ENCODE peak calls at places on chromosomes 1 and 21, in six cellular contexts. Q, R, B, D, T and C are unnamed samples.

GRCh38 chr1:171433451-171433850 is 51.9 kb upstream of the PRRC2C start:
- DNase-seq in D (no peak), Q (no peak), T (no peak), R (no peak), B (no peak), C (no peak)

GRCh38 chr21:45149021-45149420 is 74.6 kb downstream of the ADARB1 start:
- DNase-seq in B (no peak), R (no peak), T (no peak), D (peak; percentile 55), Q (no peak), C (no peak)

GRCh38 chr1:202143011-202143767 is 1.3 kb downstream of the ARL8A start:
- DNase-seq in R (peak; percentile 49), Q (no peak), T (peak; percentile 48), B (peak; percentile 29), D (peak; percentile 77), C (no peak)

GRCh38 chr1:180609643-180610555 is 21.9 kb upstream of the XPR1 start:
- DNase-seq in R (no peak), D (no peak), Q (no peak), T (no peak), B (peak; percentile 22), C (no peak)

GRCh38 chr21:46125846-46126301 is 28.0 kb downstream of the COL6A2 start:
- DNase-seq in T (no peak), Q (peak; percentile 64), D (peak; percentile 64), B (no peak), R (no peak), C (no peak)

GRCh38 chr1:154445040-154445472 is 39.9 kb downstream of the IL6R start:
- DNase-seq in T (no peak), R (no peak), B (peak; percentile 87), Q (no peak), D (no peak), C (no peak)

GRCh38 chr1:209646558-209646957 is 5.7 kb downstream of the LAMB3 start:
- DNase-seq in R (no peak), Q (no peak), B (peak; percentile 61), T (no peak), D (no peak), C (no peak)

GRCh38 chr1:206455681-206456344 is 14.5 kb upstream of the IKBKE start:
- DNase-seq in T (no peak), Q (peak; percentile 64), B (no peak), R (peak; percentile 45), D (no peak), C (no peak)

GRCh38 chr1:109241344-109241743 is 8.0 kb upstream of the CELSR2 start:
- DNase-seq in D (peak; percentile 64), T (no peak), Q (no peak), R (no peak), B (no peak), C (no peak)

GRCh38 chr1:202750024-202750423 is 39.8 kb upstream of the SYT2 start:
- DNase-seq in R (no peak), Q (no peak), T (no peak), D (no peak), B (no peak), C (no peak)